ENCODE peak calls at places on chromosomes 13 and 19, in four cellular contexts. One of them, this sample, is unnamed.

GRCh38 chr19:17450264-17451075 is 2.0 kb upstream of the TMEM221 start:
- DNase-seq in NCI-H524: no peak
- DNase-seq in cerebellar cortex: no peak
- DNase-seq in iris pigment epithelial cell: no peak
- DNase-seq in this sample: peak

GRCh38 chr19:46015961-46016425 is 6.9 kb downstream of the PGLYRP1 start:
- DNase-seq in iris pigment epithelial cell: no peak
- DNase-seq in NCI-H524: peak
- DNase-seq in cerebellar cortex: no peak
- DNase-seq in this sample: no peak

GRCh38 chr19:18856385-18857126 is 24.8 kb downstream of the UPF1 start:
- DNase-seq in cerebellar cortex: peak
- DNase-seq in NCI-H524: peak
- DNase-seq in iris pigment epithelial cell: peak
- DNase-seq in this sample: peak

GRCh38 chr13:28602580-28602979 is 56.4 kb upstream of the POMP start:
- DNase-seq in iris pigment epithelial cell: no peak
- DNase-seq in cerebellar cortex: no peak
- DNase-seq in NCI-H524: no peak
- DNase-seq in this sample: no peak

GRCh38 chr13:61989984-61990383 is 574.3 kb upstream of the PCDH20 start:
- DNase-seq in NCI-H524: no peak
- DNase-seq in cerebellar cortex: no peak
- DNase-seq in iris pigment epithelial cell: no peak
- DNase-seq in this sample: no peak

GRCh38 chr19:52640916-52641315 is 2.8 kb upstream of the ZNF83 start:
- DNase-seq in iris pigment epithelial cell: peak
- DNase-seq in NCI-H524: no peak
- DNase-seq in cerebellar cortex: no peak
- DNase-seq in this sample: no peak

GRCh38 chr13:21445759-21446158 is 13.3 kb downstream of the ZDHHC20 start:
- DNase-seq in NCI-H524: no peak
- DNase-seq in cerebellar cortex: peak
- DNase-seq in iris pigment epithelial cell: no peak
- DNase-seq in this sample: no peak

GRCh38 chr13:43223206-43223605 is 199.8 kb downstream of the DNAJC15 start:
- DNase-seq in NCI-H524: no peak
- DNase-seq in iris pigment epithelial cell: no peak
- DNase-seq in cerebellar cortex: no peak
- DNase-seq in this sample: no peak

GRCh38 chr13:94079876-94080275 is 399.6 kb downstream of the DCT start:
- DNase-seq in NCI-H524: no peak
- DNase-seq in cerebellar cortex: no peak
- DNase-seq in iris pigment epithelial cell: peak
- DNase-seq in this sample: no peak

GRCh38 chr19:3346677-3347353 is 19.6 kb upstream of the NFIC start:
- DNase-seq in iris pigment epithelial cell: no peak
- DNase-seq in NCI-H524: peak
- DNase-seq in cerebellar cortex: peak
- DNase-seq in this sample: no peak

GRCh38 chr13:37640499-37640898 is 41.9 kb upstream of the POSTN start:
- DNase-seq in iris pigment epithelial cell: peak
- DNase-seq in NCI-H524: peak
- DNase-seq in cerebellar cortex: peak
- DNase-seq in this sample: peak

GRCh38 chr13:62964522-62964921 is 1548.9 kb upstream of the PCDH20 start:
- DNase-seq in NCI-H524: no peak
- DNase-seq in cerebellar cortex: no peak
- DNase-seq in iris pigment epithelial cell: no peak
- DNase-seq in this sample: no peak

GRCh38 chr19:58401825-58402433 is 6.5 kb downstream of the RNF225 start:
- DNase-seq in iris pigment epithelial cell: no peak
- DNase-seq in cerebellar cortex: no peak
- DNase-seq in NCI-H524: no peak
- DNase-seq in this sample: no peak

GRCh38 chr19:32550666-32551065 is 30.3 kb upstream of the PDCD5 start:
- DNase-seq in NCI-H524: peak
- DNase-seq in cerebellar cortex: no peak
- DNase-seq in iris pigment epithelial cell: no peak
- DNase-seq in this sample: no peak

GRCh38 chr13:52848455-52849190 is at the start of gene PCDH8:
- DNase-seq in iris pigment epithelial cell: no peak
- DNase-seq in cerebellar cortex: peak
- DNase-seq in NCI-H524: peak
- DNase-seq in this sample: no peak

GRCh38 chr19:14361824-14362223 is 19.4 kb upstream of the ADGRE5 start:
- DNase-seq in cerebellar cortex: peak
- DNase-seq in iris pigment epithelial cell: no peak
- DNase-seq in NCI-H524: peak
- DNase-seq in this sample: no peak

GRCh38 chr13:51804295-51805172 is 571 bp upstream of the DHRS12 start:
- DNase-seq in cerebellar cortex: peak
- DNase-seq in NCI-H524: peak
- DNase-seq in iris pigment epithelial cell: no peak
- DNase-seq in this sample: no peak

GRCh38 chr19:29645911-29646310 is 19.4 kb upstream of the PLEKHF1 start:
- DNase-seq in NCI-H524: no peak
- DNase-seq in cerebellar cortex: peak
- DNase-seq in iris pigment epithelial cell: peak
- DNase-seq in this sample: no peak

GRCh38 chr19:5292453-5292842 is 48.2 kb downstream of the PTPRS start:
- DNase-seq in NCI-H524: no peak
- DNase-seq in iris pigment epithelial cell: no peak
- DNase-seq in cerebellar cortex: no peak
- DNase-seq in this sample: no peak

GRCh38 chr13:36998624-36999041 is 507 bp downstream of the ALG5 start:
- DNase-seq in NCI-H524: peak
- DNase-seq in iris pigment epithelial cell: no peak
- DNase-seq in cerebellar cortex: no peak
- DNase-seq in this sample: peak

GRCh38 chr13:35292329-35292728 is 184.2 kb downstream of the MAB21L1 start:
- DNase-seq in cerebellar cortex: peak
- DNase-seq in NCI-H524: no peak
- DNase-seq in iris pigment epithelial cell: no peak
- DNase-seq in this sample: no peak

GRCh38 chr13:37118002-37118401 is 12.5 kb upstream of the CSNK1A1L start:
- DNase-seq in cerebellar cortex: no peak
- DNase-seq in iris pigment epithelial cell: no peak
- DNase-seq in NCI-H524: no peak
- DNase-seq in this sample: no peak

GRCh38 chr19:4676955-4677731 is 7.0 kb upstream of the MYDGF start:
- DNase-seq in cerebellar cortex: peak
- DNase-seq in iris pigment epithelial cell: peak
- DNase-seq in NCI-H524: peak
- DNase-seq in this sample: peak

GRCh38 chr13:83877901-83878300 is 4.4 kb downstream of the SLITRK1 start:
- DNase-seq in cerebellar cortex: no peak
- DNase-seq in NCI-H524: peak
- DNase-seq in iris pigment epithelial cell: no peak
- DNase-seq in this sample: no peak

GRCh38 chr19:19342086-19343015 is 21.7 kb downstream of the MAU2 start:
- DNase-seq in NCI-H524: peak
- DNase-seq in cerebellar cortex: peak
- DNase-seq in iris pigment epithelial cell: peak
- DNase-seq in this sample: peak

GRCh38 chr13:113555141-113555540 is 29.4 kb upstream of the TFDP1 start:
- DNase-seq in iris pigment epithelial cell: no peak
- DNase-seq in NCI-H524: no peak
- DNase-seq in cerebellar cortex: no peak
- DNase-seq in this sample: no peak